ENCODE peak calls at places on chromosomes 5 and 9, in seven cellular contexts. V is fibroblast of the aortic adventitia, K is fibroblast of mammary gland, Y is breast epithelium, D is progenitor cell of endocrine pancreas, L is GM23338, Q is HFF-Myc. U is an unnamed sample.

GRCh38 chr9:5718296-5719032 is 89.6 kb downstream of the RIC1 start:
- DNase-seq in V (peak), Q (no peak), Y (no peak), D (no peak), K (peak), L (no peak), U (no peak)

GRCh38 chr5:120936652-120937051 is 472.6 kb downstream of the PRR16 start:
- DNase-seq in V (no peak), D (no peak), L (no peak), Y (no peak), Q (no peak), K (no peak), U (no peak)

GRCh38 chr9:19376931-19377330 is 3.1 kb downstream of the RPS6 start:
- DNase-seq in Q (no peak), V (no peak), D (no peak), Y (no peak), L (no peak), K (no peak), U (no peak)

GRCh38 chr5:59317023-59317771 is 576.3 kb downstream of the PDE4D start:
- DNase-seq in Y (no peak), K (peak), V (peak), Q (peak), D (no peak), L (peak), U (no peak)

GRCh38 chr5:144691936-144692335 is 521.3 kb downstream of the KCTD16 start:
- DNase-seq in L (no peak), V (no peak), Y (no peak), K (peak), D (no peak), Q (no peak), U (no peak)

GRCh38 chr9:8408575-8409190 is 609.1 kb upstream of the DMAC1 start:
- DNase-seq in D (no peak), K (no peak), Q (no peak), V (no peak), L (peak), Y (no peak), U (no peak)

GRCh38 chr5:114055318-114055788 is 306.5 kb upstream of the KCNN2 start:
- DNase-seq in Y (no peak), V (no peak), K (peak), Q (no peak), L (peak), D (peak), U (no peak)

GRCh38 chr5:148828461-148829247 is 2.2 kb downstream of the ADRB2 start:
- DNase-seq in V (no peak), Q (no peak), K (no peak), Y (no peak), D (no peak), L (no peak), U (no peak)

GRCh38 chr9:119487118-119487827 is 118.0 kb upstream of the BRINP1 start:
- DNase-seq in D (no peak), Y (no peak), Q (no peak), K (no peak), V (no peak), L (peak), U (no peak)

GRCh38 chr5:106730912-106731311 is 939.8 kb downstream of the EFNA5 start:
- DNase-seq in D (no peak), Y (no peak), K (no peak), Q (no peak), V (no peak), L (no peak), U (no peak)

GRCh38 chr5:159422371-159422770 is 92.1 kb upstream of the IL12B start:
- DNase-seq in K (peak), L (no peak), Q (no peak), D (no peak), V (peak), Y (no peak), U (no peak)

GRCh38 chr9:129392093-129392541 is 214.1 kb upstream of the IER5L start:
- DNase-seq in V (no peak), D (no peak), Q (no peak), L (no peak), Y (no peak), K (no peak), U (no peak)

GRCh38 chr9:126869368-126869767 is 8.9 kb downstream of the ZBTB34 start:
- DNase-seq in V (no peak), D (no peak), Q (no peak), K (peak), L (no peak), Y (no peak), U (no peak)

GRCh38 chr5:218457-219289 is 553 bp downstream of the SDHA start:
- DNase-seq in V (peak), D (peak), Y (no peak), L (peak), K (no peak), Q (no peak), U (peak)

GRCh38 chr9:119322137-119322695 is 47.0 kb downstream of the BRINP1 start:
- DNase-seq in K (peak), D (no peak), Q (no peak), Y (no peak), V (no peak), L (no peak), U (no peak)

GRCh38 chr9:136052991-136053756 is 41.9 kb downstream of the NACC2 start:
- DNase-seq in V (no peak), Q (no peak), K (no peak), D (no peak), Y (no peak), L (peak), U (no peak)

GRCh38 chr9:35606138-35606504 is 1.1 kb downstream of the TESK1 start:
- DNase-seq in D (no peak), Y (no peak), Q (no peak), K (no peak), L (no peak), V (peak), U (no peak)

GRCh38 chr5:29994519-29994918 is 1199.0 kb upstream of the CDH6 start:
- DNase-seq in Q (no peak), V (no peak), L (no peak), K (no peak), D (no peak), Y (no peak), U (no peak)

GRCh38 chr9:3534614-3535404 is 9.0 kb upstream of the RFX3 start:
- DNase-seq in D (no peak), Y (no peak), K (no peak), Q (no peak), L (no peak), V (no peak), U (no peak)

GRCh38 chr9:1052119-1052907 is 2.2 kb downstream of the DMRT2 start:
- DNase-seq in Q (no peak), D (no peak), V (no peak), L (peak), Y (no peak), K (no peak), U (no peak)
- TF ChIP-seq CTCF in Q (no peak), D (no peak), V (no peak), L (no peak), Y (no peak), K (no peak), U (no peak)

GRCh38 chr5:176410486-176411180 is 5.7 kb downstream of the CLTB start:
- DNase-seq in D (no peak), V (no peak), K (no peak), Q (no peak), Y (no peak), L (no peak), U (no peak)
- TF ChIP-seq CTCF in D (peak), V (no peak), K (no peak), Q (no peak), Y (no peak), L (peak), U (no peak)

DNA sequence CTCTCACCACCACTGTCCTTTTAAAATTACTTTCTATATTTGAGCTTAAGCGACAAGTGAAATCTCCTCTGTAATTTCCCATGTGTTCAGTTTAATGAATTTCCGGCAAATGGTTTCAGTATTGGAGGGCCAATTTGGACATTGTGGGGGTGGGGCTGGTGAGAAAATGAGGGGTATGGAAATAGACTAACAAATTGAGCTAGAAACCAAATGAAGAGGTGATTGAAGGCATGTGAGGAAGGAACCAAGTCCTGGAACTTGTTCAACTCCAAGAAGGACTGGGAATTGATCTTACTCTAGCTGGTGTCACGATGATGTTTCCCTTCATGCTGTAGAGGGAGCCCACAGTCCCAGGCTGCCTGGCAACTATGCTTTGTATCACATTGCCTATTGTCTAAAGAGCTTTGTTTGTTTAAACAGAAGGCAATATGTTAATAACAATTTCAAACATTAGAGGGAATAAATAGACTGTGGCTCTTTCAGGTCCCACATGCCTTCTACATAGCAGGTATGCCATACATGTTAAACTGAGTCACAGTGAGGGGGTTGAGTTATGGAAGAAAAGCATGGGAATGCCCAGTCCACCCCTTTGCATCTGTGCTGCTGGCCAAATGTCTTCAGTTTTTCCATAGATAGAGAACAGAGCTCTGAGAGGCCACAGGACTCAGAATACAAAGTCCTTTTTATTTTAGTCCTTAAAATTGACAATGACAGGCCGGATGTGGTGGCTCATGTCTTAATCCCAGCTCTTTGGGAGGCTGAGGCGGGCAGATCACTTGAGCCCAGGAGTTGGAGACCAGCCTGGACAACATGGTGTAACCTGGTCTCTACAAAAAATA is 25.0 kb upstream of the MATR3 start:
- DNase-seq in V (no peak), L (no peak), D (no peak), Q (no peak), Y (no peak), K (no peak), U (no peak)
- TF ChIP-seq CTCF in V (no peak), L (peak), D (no peak), Q (no peak), Y (no peak), K (no peak), U (no peak)

GRCh38 chr9:32384364-32385134 is at the start of gene ACO1:
- DNase-seq in D (peak), L (peak), Q (no peak), Y (peak), K (peak), V (peak), U (peak)
- TF ChIP-seq CTCF in D (no peak), L (no peak), Q (no peak), Y (no peak), K (no peak), V (no peak), U (no peak)

DNA sequence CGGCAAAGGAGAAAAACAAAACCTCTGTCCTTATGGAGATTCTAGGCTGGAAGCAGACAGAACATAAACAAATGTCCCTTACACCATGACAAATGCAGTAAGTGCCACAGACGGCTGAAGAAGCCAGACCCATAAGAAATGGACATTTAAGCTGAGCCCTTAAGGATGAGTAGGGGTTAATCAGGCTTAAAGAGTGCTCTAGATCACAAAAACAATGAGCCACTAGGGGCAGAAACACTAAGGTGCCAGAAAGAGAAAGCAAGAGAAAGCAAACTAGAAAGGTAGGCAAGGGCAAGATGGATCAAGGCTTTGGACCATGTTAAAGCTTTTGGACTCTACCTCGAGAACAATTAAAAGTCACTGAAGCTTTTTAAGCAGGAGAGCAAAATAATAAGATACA is 326.9 kb upstream of the WWC1 start:
- DNase-seq in D (no peak), V (no peak), K (no peak), L (peak), Y (no peak), Q (no peak), U (no peak)
- TF ChIP-seq CTCF in D (peak), V (no peak), K (peak), L (peak), Y (no peak), Q (peak), U (no peak)

DNA sequence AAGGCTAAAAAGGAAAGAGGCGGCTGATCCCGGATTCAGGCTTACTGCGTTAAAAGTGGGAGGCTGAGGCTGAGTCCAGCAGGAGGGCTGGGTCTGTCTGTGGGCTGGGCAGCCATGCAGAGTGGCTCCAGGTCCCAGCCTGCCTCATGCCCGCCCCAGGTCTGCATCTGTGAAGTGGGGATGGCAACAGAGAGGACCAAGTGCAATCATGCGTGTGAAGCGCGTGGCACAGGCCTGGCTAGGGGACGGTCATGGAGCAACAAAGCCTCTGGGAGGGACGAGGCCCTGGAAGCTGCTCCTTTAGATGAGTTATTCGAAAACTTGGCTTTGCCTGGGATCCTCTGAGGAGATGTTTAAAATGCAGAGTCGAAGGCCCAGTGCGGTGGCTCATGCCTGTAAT is 30.4 kb upstream of the BARHL1 start:
- DNase-seq in K (no peak), V (no peak), Q (no peak), D (no peak), L (no peak), Y (no peak), U (no peak)
- TF ChIP-seq CTCF in K (no peak), V (no peak), Q (no peak), D (no peak), L (no peak), Y (no peak), U (no peak)